ENCODE peak calls at places on chromosome 10, in four cellular contexts. One of them, this sample, is unnamed. For H3K4me1, the result is how much of the 10 kb centered on the place peaks cover.

GRCh38 chr10:31808258-31809218 is 120.1 kb downstream of the ARHGAP12 start:
- DNase-seq in heart right ventricle: no peak
- DNase-seq in colonic mucosa: no peak
- DNase-seq in fibroblast of lung: peak
- DNase-seq in this sample: peak

GRCh38 chr10:131652416-131652815 is 248.4 kb upstream of the PPP2R2D start:
- DNase-seq in heart right ventricle: no peak
- DNase-seq in colonic mucosa: no peak
- DNase-seq in fibroblast of lung: no peak
- DNase-seq in this sample: no peak

GRCh38 chr10:60555710-60556109 is 166.0 kb upstream of the ANK3 start:
- DNase-seq in heart right ventricle: no peak
- DNase-seq in colonic mucosa: no peak
- DNase-seq in fibroblast of lung: no peak
- DNase-seq in this sample: no peak

GRCh38 chr10:108082596-108082995 is 918.1 kb upstream of the SORCS1 start:
- DNase-seq in heart right ventricle: no peak
- DNase-seq in colonic mucosa: no peak
- DNase-seq in fibroblast of lung: no peak
- DNase-seq in this sample: no peak

GRCh38 chr10:70729763-70730357 is 55.3 kb downstream of the TBATA start:
- DNase-seq in heart right ventricle: no peak
- DNase-seq in colonic mucosa: peak
- DNase-seq in fibroblast of lung: peak
- DNase-seq in this sample: no peak

GRCh38 chr10:98646998-98647917 is 200.5 kb upstream of the HPS1 start:
- DNase-seq in heart right ventricle: no peak
- DNase-seq in colonic mucosa: no peak
- DNase-seq in fibroblast of lung: no peak
- DNase-seq in this sample: no peak

GRCh38 chr10:94225589-94225988 is 137.2 kb downstream of the NOC3L start:
- DNase-seq in heart right ventricle: no peak
- DNase-seq in colonic mucosa: no peak
- DNase-seq in fibroblast of lung: peak
- DNase-seq in this sample: no peak

GRCh38 chr10:78803710-78804109 is 265.1 kb upstream of the ZMIZ1 start:
- DNase-seq in heart right ventricle: no peak
- DNase-seq in colonic mucosa: no peak
- DNase-seq in fibroblast of lung: no peak
- DNase-seq in this sample: no peak

GRCh38 chr10:64863836-64864235 is 1342.6 kb downstream of the REEP3 start:
- DNase-seq in heart right ventricle: no peak
- DNase-seq in colonic mucosa: no peak
- DNase-seq in fibroblast of lung: no peak
- DNase-seq in this sample: no peak

GRCh38 chr10:78740976-78741375 is 327.8 kb upstream of the ZMIZ1 start:
- DNase-seq in heart right ventricle: no peak
- DNase-seq in colonic mucosa: no peak
- DNase-seq in fibroblast of lung: no peak
- DNase-seq in this sample: no peak

GRCh38 chr10:14749051-14749809 is 25.5 kb downstream of the FAM107B start:
- DNase-seq in heart right ventricle: no peak
- DNase-seq in colonic mucosa: peak
- DNase-seq in fibroblast of lung: no peak
- DNase-seq in this sample: peak

GRCh38 chr10:119896061-119896655 is 3.6 kb downstream of the SEC23IP start:
- DNase-seq in heart right ventricle: no peak
- DNase-seq in colonic mucosa: peak
- DNase-seq in fibroblast of lung: peak
- DNase-seq in this sample: no peak

GRCh38 chr10:31700222-31700621 is 228.4 kb downstream of the ARHGAP12 start:
- DNase-seq in heart right ventricle: peak
- DNase-seq in colonic mucosa: no peak
- DNase-seq in fibroblast of lung: peak
- DNase-seq in this sample: no peak

GRCh38 chr10:114634607-114634974 is 23.5 kb downstream of the ABLIM1 start:
- DNase-seq in heart right ventricle: peak
- DNase-seq in colonic mucosa: no peak
- DNase-seq in fibroblast of lung: peak
- DNase-seq in this sample: peak

GRCh38 chr10:114631678-114632417 is 26.2 kb downstream of the ABLIM1 start:
- DNase-seq in heart right ventricle: peak
- DNase-seq in colonic mucosa: peak
- DNase-seq in fibroblast of lung: no peak
- DNase-seq in this sample: peak

GRCh38 chr10:114635797-114636550 is 22.1 kb downstream of the ABLIM1 start:
- DNase-seq in heart right ventricle: no peak
- DNase-seq in colonic mucosa: peak
- DNase-seq in fibroblast of lung: no peak
- DNase-seq in this sample: no peak

GRCh38 chr10:114632869-114633715 is 25.0 kb downstream of the ABLIM1 start:
- DNase-seq in heart right ventricle: no peak
- DNase-seq in colonic mucosa: no peak
- DNase-seq in fibroblast of lung: peak
- DNase-seq in this sample: peak

GRCh38 chr10:114635101-114635500 is 23.0 kb downstream of the ABLIM1 start:
- DNase-seq in heart right ventricle: no peak
- DNase-seq in colonic mucosa: no peak
- DNase-seq in fibroblast of lung: no peak
- DNase-seq in this sample: no peak
- H3K4me1 ChIP-seq in heart right ventricle: half or more
- H3K4me1 ChIP-seq in colonic mucosa: under half
- H3K4me1 ChIP-seq in fibroblast of lung: under half
- H3K4me1 ChIP-seq in this sample: under half

GRCh38 chr10:11189581-11190376 is 172.1 kb downstream of the CELF2 start:
- DNase-seq in heart right ventricle: no peak
- DNase-seq in colonic mucosa: no peak
- DNase-seq in fibroblast of lung: no peak
- DNase-seq in this sample: no peak
- H3K27ac ChIP-seq in heart right ventricle: no peak
- H3K27ac ChIP-seq in colonic mucosa: no peak
- H3K27ac ChIP-seq in fibroblast of lung: no peak
- H3K27ac ChIP-seq in this sample: no peak

DNA sequence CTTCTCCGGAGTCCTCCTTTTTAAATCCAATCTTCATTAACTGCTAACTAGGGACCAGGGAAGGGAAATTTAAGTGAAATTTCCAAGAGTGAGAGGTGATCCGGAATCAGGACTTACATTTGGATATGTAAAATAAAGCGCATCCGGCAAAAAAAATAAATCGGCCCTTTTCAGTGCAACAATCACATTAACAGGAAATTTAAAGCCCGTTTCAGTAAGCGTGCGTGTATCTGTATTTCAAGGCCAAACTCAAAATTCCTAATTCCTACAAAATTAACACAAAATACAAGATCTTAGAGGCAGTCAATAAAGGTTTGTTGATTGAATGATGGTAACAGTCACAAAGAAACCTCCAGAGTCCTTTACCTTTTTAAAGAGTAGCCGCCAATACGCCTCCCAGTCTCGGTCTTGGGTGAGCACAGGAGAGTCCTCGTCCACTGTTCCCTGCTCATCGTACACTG is 703 bp downstream of the DNAJC9 start:
- DNase-seq in heart right ventricle: no peak
- DNase-seq in colonic mucosa: no peak
- DNase-seq in fibroblast of lung: peak
- DNase-seq in this sample: no peak
- H3K4me1 ChIP-seq in heart right ventricle: under half
- H3K4me1 ChIP-seq in colonic mucosa: under half
- H3K4me1 ChIP-seq in fibroblast of lung: under half
- H3K4me1 ChIP-seq in this sample: under half

GRCh38 chr10:114628106-114628505 is 30.0 kb downstream of the ABLIM1 start:
- DNase-seq in heart right ventricle: no peak
- DNase-seq in colonic mucosa: no peak
- DNase-seq in fibroblast of lung: no peak
- DNase-seq in this sample: no peak
- H3K27ac ChIP-seq in heart right ventricle: no peak
- H3K27ac ChIP-seq in colonic mucosa: no peak
- H3K27ac ChIP-seq in fibroblast of lung: no peak
- H3K27ac ChIP-seq in this sample: no peak

DNA sequence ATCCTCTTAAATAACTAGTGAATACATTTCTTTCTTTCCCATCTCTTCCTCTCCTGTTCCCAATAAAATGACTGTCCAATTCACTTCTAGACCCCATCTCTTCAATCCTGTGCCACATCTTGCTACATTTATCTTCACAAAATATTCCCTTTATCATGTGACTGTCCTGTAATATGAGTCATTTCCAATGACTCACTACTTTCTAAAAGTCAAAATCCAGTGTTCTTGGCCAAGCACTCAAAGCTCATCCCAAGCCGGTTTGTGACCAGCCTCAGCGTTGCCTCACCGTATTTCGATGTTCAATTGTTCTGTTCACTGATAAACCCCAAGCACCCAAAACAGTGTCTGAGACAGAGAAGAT is 104.7 kb downstream of the PARD3 start:
- DNase-seq in heart right ventricle: no peak
- DNase-seq in colonic mucosa: no peak
- DNase-seq in fibroblast of lung: peak
- DNase-seq in this sample: no peak
- H3K4me1 ChIP-seq in heart right ventricle: half or more
- H3K4me1 ChIP-seq in colonic mucosa: under half
- H3K4me1 ChIP-seq in fibroblast of lung: under half
- H3K4me1 ChIP-seq in this sample: under half

DNA sequence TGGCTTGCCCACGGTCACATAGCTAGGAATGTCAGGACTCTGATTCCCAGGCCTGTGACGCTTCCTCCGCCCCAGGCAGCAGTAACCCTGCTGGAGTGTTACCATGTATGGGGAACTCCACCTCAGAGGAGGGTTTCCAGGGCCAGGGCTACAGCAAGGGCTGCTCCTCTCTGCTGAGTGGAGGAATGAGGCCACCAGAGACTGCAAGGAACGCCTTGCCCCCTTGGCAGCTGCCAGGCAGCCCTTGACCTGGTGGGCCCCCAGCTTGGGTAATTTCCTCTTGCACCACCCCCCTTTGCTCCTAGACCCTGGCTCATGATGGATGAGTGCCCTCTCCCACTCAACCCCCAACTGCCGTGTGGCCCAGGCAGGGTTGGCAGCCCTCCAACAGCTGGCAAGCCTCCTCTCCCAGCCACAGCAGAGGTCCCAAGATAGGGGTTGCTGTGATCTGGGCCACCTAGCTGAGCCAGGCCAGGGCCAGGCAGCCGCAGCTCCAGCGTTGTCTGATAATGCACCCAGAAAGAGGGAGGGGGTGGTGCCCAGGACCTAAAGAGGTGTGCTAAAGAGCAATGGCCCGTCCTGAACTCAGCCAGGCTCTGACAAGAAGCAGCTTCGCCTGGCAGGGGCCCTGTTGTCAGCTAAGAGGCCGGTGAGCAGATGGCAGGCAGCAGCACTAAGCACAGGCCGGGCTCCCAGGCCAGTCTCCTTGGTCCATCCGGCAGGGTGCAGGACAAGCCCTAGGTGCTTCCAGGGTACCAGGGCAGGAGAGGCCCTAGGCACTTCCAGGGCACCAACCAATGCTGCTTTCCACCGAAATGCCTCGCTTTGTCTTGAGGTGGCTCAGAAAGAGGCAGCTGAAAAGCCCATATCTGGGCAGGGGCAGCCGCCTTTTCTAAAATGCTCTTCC is 35.4 kb downstream of the DRGX start:
- DNase-seq in heart right ventricle: peak
- DNase-seq in colonic mucosa: no peak
- DNase-seq in fibroblast of lung: no peak
- DNase-seq in this sample: peak
- H3K27ac ChIP-seq in heart right ventricle: peak
- H3K27ac ChIP-seq in colonic mucosa: no peak
- H3K27ac ChIP-seq in fibroblast of lung: no peak
- H3K27ac ChIP-seq in this sample: no peak

DNA sequence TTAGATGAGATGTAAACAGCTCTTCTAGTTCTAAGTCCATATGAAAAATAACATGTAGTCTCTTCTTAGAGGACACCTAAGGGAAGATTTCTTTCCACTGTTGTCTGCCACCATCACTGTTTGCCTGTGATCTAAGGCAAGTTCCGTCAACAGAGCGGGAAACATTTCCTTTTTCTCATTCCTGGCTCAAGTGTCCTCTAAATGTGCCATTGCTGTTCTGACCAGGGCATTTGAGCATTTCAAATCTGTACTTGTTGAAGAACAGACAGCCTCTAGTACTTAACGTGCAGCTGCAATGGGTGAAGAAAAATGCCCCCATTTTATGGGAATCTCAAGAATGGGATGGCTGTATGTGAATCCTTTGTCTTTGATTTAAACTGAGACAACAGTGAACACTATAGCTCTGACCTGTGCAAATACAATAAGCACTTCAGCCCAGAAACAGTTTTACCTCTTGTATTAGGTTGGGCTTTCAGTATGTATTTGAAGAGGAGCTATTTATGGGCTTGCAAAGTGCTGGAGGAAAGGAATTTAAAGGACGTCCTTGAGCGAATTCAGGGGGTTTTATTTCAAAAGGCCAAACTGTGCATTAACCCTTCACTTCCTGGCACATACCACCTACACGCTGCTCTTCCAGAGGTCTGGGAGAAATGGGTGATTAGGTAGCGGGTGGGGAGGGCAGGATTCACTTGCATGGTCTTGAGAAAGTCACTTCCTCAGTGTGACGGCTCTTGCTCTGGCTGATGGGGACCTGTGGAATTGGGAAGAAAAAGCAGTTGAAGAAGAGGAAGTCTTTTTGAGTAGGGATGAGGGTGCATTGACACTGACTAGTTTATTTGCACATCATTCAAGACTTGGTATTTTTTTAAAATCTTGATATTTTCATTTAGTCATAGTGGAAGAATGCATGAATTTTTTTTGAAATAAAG is 66.1 kb downstream of the THNSL1 start:
- DNase-seq in heart right ventricle: no peak
- DNase-seq in colonic mucosa: no peak
- DNase-seq in fibroblast of lung: no peak
- DNase-seq in this sample: no peak
- H3K4me1 ChIP-seq in heart right ventricle: under half
- H3K4me1 ChIP-seq in colonic mucosa: under half
- H3K4me1 ChIP-seq in fibroblast of lung: under half
- H3K4me1 ChIP-seq in this sample: under half